ENCODE peak calls at places on chromosomes 16 and 17, in ten cellular contexts. S, P, L, K, G, O, V, F, U and J are unnamed samples.

GRCh38 chr16:50620646-50621451 is 60.3 kb downstream of the SNX20 start:
- DNase-seq in S (no peak), P (no peak), L (no peak), K (no peak), G (no peak), O (no peak), V (no peak), F (no peak), U (no peak), J (no peak)

GRCh38 chr17:14084955-14085354 is 15.7 kb downstream of the COX10 start:
- DNase-seq in S (no peak), P (no peak), L (no peak), K (no peak), G (no peak), O (no peak), V (no peak), F (no peak), U (no peak), J (no peak)

GRCh38 chr17:62950067-62950466 is 16.0 kb upstream of the TANC2 start:
- DNase-seq in S (no peak), P (no peak), L (peak), K (peak), G (no peak), O (peak), V (no peak), F (no peak), U (peak), J (no peak)

GRCh38 chr16:79037429-79038373 is 562.8 kb downstream of the MAF start:
- DNase-seq in S (no peak), P (no peak), L (no peak), K (no peak), G (no peak), O (no peak), V (no peak), F (no peak), U (no peak), J (no peak)

GRCh38 chr16:15897834-15898254 is 9.4 kb upstream of the CEP20 start:
- DNase-seq in S (peak), P (peak), L (no peak), K (no peak), G (no peak), O (peak), V (no peak), F (no peak), U (no peak), J (no peak)

GRCh38 chr16:85535352-85536072 is 77.6 kb upstream of the GSE1 start:
- DNase-seq in S (no peak), P (no peak), L (no peak), K (no peak), G (no peak), O (no peak), V (no peak), F (no peak), U (peak), J (no peak)

GRCh38 chr16:27426423-27427408 is 24.7 kb downstream of the IL21R start:
- DNase-seq in S (peak), P (peak), L (peak), K (peak), G (no peak), O (peak), V (no peak), F (no peak), U (peak), J (no peak)

GRCh38 chr17:78374631-78375274 is 3.7 kb upstream of the PGS1 start:
- DNase-seq in S (no peak), P (no peak), L (peak), K (peak), G (no peak), O (peak), V (peak), F (no peak), U (no peak), J (no peak)

GRCh38 chr17:6660765-6661463 is 9.4 kb downstream of the C17orf100 start:
- DNase-seq in S (no peak), P (peak), L (no peak), K (no peak), G (no peak), O (no peak), V (no peak), F (no peak), U (no peak), J (no peak)

GRCh38 chr17:80878876-80879722 is 112.5 kb upstream of the CHMP6 start:
- DNase-seq in S (no peak), P (no peak), L (no peak), K (no peak), G (no peak), O (no peak), V (no peak), F (no peak), U (no peak), J (no peak)

GRCh38 chr16:50695017-50696000 is 1.9 kb downstream of the NOD2 start:
- DNase-seq in S (no peak), P (no peak), L (no peak), K (no peak), G (no peak), O (no peak), V (no peak), F (no peak), U (no peak), J (no peak)

GRCh38 chr17:19796457-19796856 is 48.4 kb upstream of the ALDH3A1 start:
- DNase-seq in S (no peak), P (no peak), L (no peak), K (no peak), G (no peak), O (no peak), V (no peak), F (no peak), U (no peak), J (no peak)

GRCh38 chr17:73650617-73651200 is 6.5 kb upstream of the SDK2 start:
- DNase-seq in S (no peak), P (no peak), L (no peak), K (no peak), G (no peak), O (no peak), V (no peak), F (no peak), U (peak), J (no peak)

GRCh38 chr16:1708083-1708767 is 2.2 kb downstream of the MAPK8IP3 start:
- DNase-seq in S (no peak), P (no peak), L (no peak), K (no peak), G (no peak), O (peak), V (no peak), F (no peak), U (no peak), J (no peak)

GRCh38 chr17:78624461-78625216 is 47.4 kb upstream of the DNAH17 start:
- DNase-seq in S (no peak), P (no peak), L (no peak), K (no peak), G (no peak), O (no peak), V (no peak), F (no peak), U (no peak), J (no peak)

GRCh38 chr17:79923974-79924638 is 84.9 kb upstream of the CBX4 start:
- DNase-seq in S (peak), P (peak), L (no peak), K (no peak), G (peak), O (no peak), V (peak), F (no peak), U (peak), J (no peak)

GRCh38 chr16:81928975-81929374 is 82.3 kb downstream of the SDR42E1 start:
- DNase-seq in S (peak), P (no peak), L (no peak), K (no peak), G (no peak), O (no peak), V (no peak), F (no peak), U (no peak), J (no peak)

GRCh38 chr16:2426941-2427361 is 2.3 kb upstream of the CCNF start:
- DNase-seq in S (no peak), P (no peak), L (no peak), K (no peak), G (no peak), O (no peak), V (no peak), F (no peak), U (no peak), J (no peak)

GRCh38 chr17:38721802-38722201 is 8.3 kb upstream of the CISD3 start:
- DNase-seq in S (no peak), P (no peak), L (no peak), K (no peak), G (no peak), O (no peak), V (no peak), F (no peak), U (no peak), J (no peak)

GRCh38 chr17:2542456-2542855 is 30.8 kb upstream of the METTL16 start:
- DNase-seq in S (peak), P (no peak), L (no peak), K (no peak), G (no peak), O (no peak), V (no peak), F (no peak), U (no peak), J (no peak)

GRCh38 chr17:18038149-18038850 is 668 bp downstream of the ATPAF2 start:
- DNase-seq in S (peak), P (peak), L (no peak), K (no peak), G (no peak), O (no peak), V (no peak), F (no peak), U (no peak), J (no peak)

GRCh38 chr17:7409716-7410115 is 2.1 kb downstream of the NLGN2 start:
- DNase-seq in S (no peak), P (no peak), L (no peak), K (no peak), G (no peak), O (no peak), V (no peak), F (no peak), U (no peak), J (no peak)

GRCh38 chr17:45394913-45395568 is 37.6 kb downstream of the ARHGAP27 start:
- DNase-seq in S (peak), P (peak), L (peak), K (peak), G (peak), O (peak), V (peak), F (no peak), U (peak), J (peak)

GRCh38 chr17:7997186-7997585 is 5.2 kb upstream of the GUCY2D start:
- DNase-seq in S (peak), P (peak), L (peak), K (no peak), G (no peak), O (peak), V (no peak), F (no peak), U (peak), J (no peak)

GRCh38 chr17:77837917-77838316 is 120.6 kb upstream of the TNRC6C start:
- DNase-seq in S (no peak), P (no peak), L (no peak), K (no peak), G (no peak), O (no peak), V (no peak), F (no peak), U (no peak), J (no peak)

GRCh38 chr17:43952351-43952723 is 1.4 kb downstream of the PYY start:
- DNase-seq in S (no peak), P (no peak), L (peak), K (no peak), G (no peak), O (peak), V (peak), F (no peak), U (no peak), J (no peak)

GRCh38 chr16:1979271-1980025 is 1.8 kb downstream of the NOXO1 start:
- DNase-seq in S (peak), P (no peak), L (peak), K (no peak), G (no peak), O (no peak), V (peak), F (no peak), U (peak), J (no peak)

GRCh38 chr17:32323046-32323445 is 18.9 kb downstream of the C17orf75 start:
- DNase-seq in S (no peak), P (no peak), L (no peak), K (no peak), G (no peak), O (no peak), V (no peak), F (no peak), U (no peak), J (no peak)